ENCODE peak calls at places on chromosomes 6 and 20, in four cellular contexts. L is H1, H is HepG2, T is GM12878. R is an unnamed sample.

GRCh38 chr6:82370788-82371187 is 7.2 kb downstream of the TPBG start:
- DNase-seq in L (no peak), H (no peak), T (no peak), R (no peak)

GRCh38 chr20:48826064-48826463 is 1.7 kb downstream of the PREX1 start:
- DNase-seq in L (peak), H (no peak), T (no peak), R (no peak)

GRCh38 chr6:77650098-77650663 is 2.7 kb upstream of the MEI4 start:
- DNase-seq in L (peak), H (no peak), T (no peak), R (peak)

GRCh38 chr6:159359581-159360264 is 190.5 kb downstream of the FNDC1 start:
- DNase-seq in L (no peak), H (no peak), T (no peak), R (no peak)

GRCh38 chr20:25040438-25040831 is 17.5 kb downstream of the ACSS1 start:
- DNase-seq in L (no peak), H (no peak), T (no peak), R (no peak)

GRCh38 chr6:125236536-125237327 is 65.0 kb downstream of the HDDC2 start:
- DNase-seq in L (no peak), H (no peak), T (no peak), R (no peak)

GRCh38 chr6:89961481-89961880 is 67.2 kb downstream of the GJA10 start:
- DNase-seq in L (no peak), H (no peak), T (no peak), R (no peak)

GRCh38 chr6:44257007-44257752 is at the start of gene SLC35B2:
- DNase-seq in L (peak), H (peak), T (no peak), R (peak)

GRCh38 chr6:3835055-3835731 is 14.0 kb upstream of the FAM50B start:
- DNase-seq in L (no peak), H (peak), T (no peak), R (no peak)

GRCh38 chr6:166656269-166657206 is 29.5 kb upstream of the RPS6KA2 start:
- DNase-seq in L (peak), H (peak), T (no peak), R (no peak)

GRCh38 chr20:53916173-53916512 is 154.3 kb downstream of the BCAS1 start:
- DNase-seq in L (no peak), H (no peak), T (no peak), R (no peak)

GRCh38 chr6:47852727-47853126 is 70.9 kb downstream of the OPN5 start:
- DNase-seq in L (no peak), H (no peak), T (no peak), R (no peak)

GRCh38 chr6:19866199-19866872 is 29.2 kb downstream of the ID4 start:
- DNase-seq in L (no peak), H (no peak), T (no peak), R (no peak)
- TF ChIP-seq TCF12 in L (no peak), H (no peak), T (no peak), R (no peak)

DNA sequence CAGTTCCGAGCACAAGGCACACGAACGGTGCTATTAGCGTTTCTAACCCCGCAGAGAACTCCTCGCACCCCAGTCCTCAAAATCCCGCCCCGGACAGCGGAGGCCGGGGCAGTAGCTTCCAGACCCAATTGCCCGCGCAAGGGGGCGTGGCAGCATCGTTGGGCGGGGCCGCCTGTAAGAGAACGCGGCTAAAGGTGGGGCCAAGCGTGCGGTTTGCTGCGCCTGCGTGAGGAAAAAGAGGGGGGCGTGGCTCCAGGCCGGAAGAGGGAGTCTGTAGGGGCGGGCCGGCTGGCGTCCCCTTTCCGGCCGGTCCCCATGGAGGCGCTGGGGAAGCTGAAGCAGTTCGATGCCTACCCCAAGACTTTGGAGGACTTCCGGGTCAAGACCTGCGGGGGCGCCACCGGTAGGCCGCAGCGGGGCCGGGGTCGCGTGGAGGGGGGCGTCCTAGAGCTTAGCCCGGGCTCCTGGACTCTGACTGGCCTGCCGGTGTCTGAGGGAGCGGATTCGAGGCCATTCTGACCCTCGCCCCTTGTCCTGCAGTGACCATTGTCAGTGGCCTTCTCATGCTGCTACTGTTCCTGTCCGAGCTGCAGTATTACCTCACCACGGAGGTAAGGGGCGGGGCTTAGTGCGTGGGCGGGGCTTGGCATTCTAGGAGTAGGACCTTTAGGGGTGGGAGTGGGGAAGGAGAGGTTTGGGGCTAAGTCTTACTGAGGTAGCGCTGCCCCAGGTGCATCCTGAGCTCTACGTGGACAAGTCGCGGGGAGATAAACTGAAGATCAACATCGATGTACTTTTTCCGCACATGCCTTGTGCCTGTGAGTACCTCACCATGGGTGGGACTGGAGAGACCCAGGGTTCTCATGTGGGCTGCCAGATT is at the start of gene ERGIC3:
- DNase-seq in L (peak), H (peak), T (peak), R (peak)
- TF ChIP-seq CTCF in L (peak), H (peak), T (no peak), R (no peak)

GRCh38 chr6:154824076-154824475 is 90.9 kb downstream of the SCAF8 start:
- DNase-seq in L (no peak), H (no peak), T (no peak), R (no peak)
- TF ChIP-seq TCF12 in L (no peak), H (no peak), T (no peak), R (no peak)

GRCh38 chr6:112477125-112477524 is 130.0 kb downstream of the RFPL4B start:
- DNase-seq in L (no peak), H (no peak), T (no peak), R (no peak)

GRCh38 chr6:112481256-112481655 is 134.1 kb downstream of the RFPL4B start:
- DNase-seq in L (no peak), H (no peak), T (no peak), R (no peak)

GRCh38 chr6:112478036-112478435 is 130.9 kb downstream of the RFPL4B start:
- DNase-seq in L (no peak), H (no peak), T (no peak), R (no peak)

GRCh38 chr6:112482373-112482772 is 135.2 kb downstream of the RFPL4B start:
- DNase-seq in L (no peak), H (no peak), T (no peak), R (no peak)

GRCh38 chr6:112480551-112480950 is 133.4 kb downstream of the RFPL4B start:
- DNase-seq in L (no peak), H (no peak), T (no peak), R (no peak)
- TF ChIP-seq CTCF in L (no peak), H (no peak), T (no peak), R (no peak)

GRCh38 chr6:114998492-114998891 is 655.7 kb upstream of the HS3ST5 start:
- DNase-seq in L (no peak), H (no peak), T (no peak), R (no peak)
- TF ChIP-seq TCF12 in L (no peak), H (no peak), T (no peak), R (no peak)

DNA sequence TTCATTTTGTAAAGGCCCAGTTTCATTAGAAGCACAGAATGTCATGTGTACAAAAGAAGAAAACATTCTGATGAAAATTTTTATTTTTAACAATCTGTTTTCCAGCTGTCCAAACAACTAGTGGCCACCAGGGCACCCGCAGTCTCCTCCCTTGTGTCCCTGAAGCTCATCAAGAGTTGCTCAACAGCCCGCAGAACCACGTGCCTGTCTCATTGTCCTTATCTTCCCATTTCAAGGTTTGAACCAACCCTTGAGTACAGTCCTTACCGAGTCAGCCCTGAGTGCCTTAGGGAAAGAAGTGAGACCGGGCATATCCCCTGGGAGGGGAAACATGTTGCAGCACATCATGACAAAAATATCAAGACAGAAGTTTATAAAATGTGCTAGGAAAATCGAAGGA is 15.9 kb upstream of the ZNF133 start:
- DNase-seq in L (no peak), H (peak), T (no peak), R (no peak)
- TF ChIP-seq CTCF in L (peak), H (peak), T (no peak), R (peak)